ENCODE peak calls at places on chromosomes 6 and 20, in eight cellular contexts. C is GM23338; G is psoas muscle; M is heart left ventricle; R is heart right ventricle; A is CD8-positive, alpha-beta T cell; Y is right lobe of liver; O is breast epithelium. L is an unnamed sample. For H3K27me3, the result is how much of the 10 kb centered on the place peaks cover.

GRCh38 chr6:139883776-139884175 is 509.3 kb upstream of the CITED2 start:
- DNase-seq in O (no peak), A (no peak), R (no peak), Y (no peak), G (no peak), M (no peak), C (no peak), L (no peak)

GRCh38 chr6:63395388-63395787 is 75.6 kb upstream of the LGSN start:
- DNase-seq in M (no peak), O (no peak), A (no peak), R (no peak), C (peak), Y (no peak), G (no peak), L (no peak)

GRCh38 chr6:119484598-119484997 is 135.0 kb upstream of the MAN1A1 start:
- DNase-seq in A (no peak), R (no peak), O (no peak), M (no peak), C (no peak), G (no peak), Y (no peak), L (no peak)

GRCh38 chr6:116648161-116648560 is 20.4 kb downstream of the ZUP1 start:
- DNase-seq in O (no peak), C (no peak), Y (no peak), M (no peak), A (no peak), R (no peak), G (no peak), L (no peak)

GRCh38 chr20:58650181-58650775 is 805 bp upstream of the STX16 start:
- DNase-seq in O (no peak), G (no peak), R (peak), A (no peak), C (peak), M (peak), Y (peak), L (peak)

GRCh38 chr20:62320581-62321354 is 18.0 kb downstream of the ADRM1 start:
- DNase-seq in R (no peak), M (no peak), A (no peak), G (peak), O (no peak), C (peak), Y (peak), L (no peak)

GRCh38 chr6:138863331-138863730 is 67.4 kb downstream of the ECT2L start:
- DNase-seq in C (no peak), A (no peak), R (peak), G (no peak), O (no peak), M (peak), Y (no peak), L (no peak)

GRCh38 chr6:45255434-45255833 is 72.7 kb upstream of the RUNX2 start:
- DNase-seq in G (no peak), O (no peak), A (no peak), C (no peak), Y (no peak), R (no peak), M (no peak), L (no peak)

GRCh38 chr20:25037288-25038102 is 20.4 kb downstream of the ACSS1 start:
- DNase-seq in Y (no peak), A (no peak), C (no peak), G (peak), R (no peak), O (no peak), M (peak), L (no peak)

GRCh38 chr20:1894951-1895673 is at the start of gene SIRPA:
- DNase-seq in M (peak), O (no peak), A (no peak), R (peak), C (peak), Y (peak), G (peak), L (no peak)

GRCh38 chr20:56171087-56172012 is 77.2 kb upstream of the MC3R start:
- DNase-seq in A (no peak), M (no peak), O (no peak), C (no peak), R (no peak), Y (peak), G (no peak), L (no peak)

GRCh38 chr6:751765-752164 is 58.8 kb upstream of the EXOC2 start:
- DNase-seq in M (no peak), Y (no peak), R (no peak), C (no peak), A (no peak), O (no peak), G (no peak), L (no peak)

GRCh38 chr6:10411915-10412164 is 3.0 kb downstream of the TFAP2A start:
- DNase-seq in C (no peak), R (no peak), A (no peak), G (no peak), Y (no peak), M (no peak), O (no peak), L (no peak)

GRCh38 chr6:5151955-5152401 is 66.8 kb downstream of the PPP1R3G start:
- DNase-seq in O (no peak), Y (no peak), G (no peak), R (no peak), C (no peak), A (no peak), M (no peak), L (no peak)

GRCh38 chr6:13357551-13358075 is 29.3 kb upstream of the TBC1D7 start:
- DNase-seq in M (no peak), O (no peak), R (no peak), G (no peak), Y (no peak), A (no peak), C (peak), L (no peak)

GRCh38 chr6:7554533-7555275 is 13.2 kb downstream of the DSP start:
- DNase-seq in M (no peak), Y (no peak), G (no peak), O (no peak), A (no peak), R (no peak), C (no peak), L (no peak)

GRCh38 chr6:56399250-56399671 is 151.9 kb upstream of the COL21A1 start:
- DNase-seq in C (no peak), R (no peak), Y (peak), M (no peak), G (no peak), A (no peak), O (no peak), L (no peak)

GRCh38 chr6:109139109-109139508 is 43.8 kb downstream of the CEP57L1 start:
- DNase-seq in R (no peak), C (no peak), G (no peak), M (no peak), Y (no peak), O (no peak), A (no peak), L (no peak)

GRCh38 chr6:33962186-33962585 is 158.4 kb upstream of the MLN start:
- DNase-seq in R (no peak), O (peak), C (no peak), Y (peak), M (no peak), G (no peak), A (no peak), L (no peak)

GRCh38 chr6:154386848-154387717 is 30.5 kb upstream of the IPCEF1 start:
- DNase-seq in G (no peak), O (no peak), R (no peak), Y (no peak), A (no peak), C (no peak), M (no peak), L (no peak)

GRCh38 chr6:80523029-80523428 is 416.6 kb downstream of the BCKDHB start:
- DNase-seq in Y (no peak), O (no peak), C (no peak), M (no peak), A (no peak), R (no peak), G (no peak), L (no peak)

GRCh38 chr6:506508-506907 is 115.0 kb downstream of the IRF4 start:
- DNase-seq in O (no peak), A (no peak), G (no peak), R (no peak), M (no peak), Y (no peak), C (no peak), L (no peak)

GRCh38 chr6:148599967-148600426 is 146.8 kb upstream of the UST start:
- DNase-seq in M (no peak), A (no peak), O (no peak), G (no peak), R (no peak), C (peak), Y (no peak), L (no peak)

GRCh38 chr6:33426590-33427563 is 7.0 kb downstream of the SYNGAP1 start:
- DNase-seq in R (no peak), G (no peak), A (no peak), C (peak), M (no peak), O (no peak), Y (no peak), L (no peak)

GRCh38 chr6:16136086-16136485 is 7.2 kb downstream of the MYLIP start:
- DNase-seq in Y (no peak), M (no peak), A (no peak), O (no peak), C (no peak), R (no peak), G (no peak), L (no peak)

GRCh38 chr6:16749516-16750485 is 11.5 kb downstream of the ATXN1 start:
- DNase-seq in O (no peak), C (no peak), R (no peak), A (no peak), Y (no peak), M (no peak), G (no peak), L (no peak)

GRCh38 chr6:44058617-44059358 is 68.5 kb downstream of the MRPL14 start:
- DNase-seq in O (peak), C (no peak), G (peak), Y (no peak), A (no peak), R (peak), M (peak), L (no peak)

GRCh38 chr6:44060622-44061374 is 66.5 kb downstream of the MRPL14 start:
- DNase-seq in A (no peak), R (no peak), Y (no peak), C (no peak), O (no peak), G (no peak), M (no peak), L (no peak)

GRCh38 chr6:44061375-44062104 is 65.7 kb downstream of the MRPL14 start:
- DNase-seq in R (no peak), Y (no peak), M (no peak), A (no peak), G (no peak), C (no peak), O (no peak), L (no peak)

GRCh38 chr6:44057931-44058616 is 69.2 kb downstream of the MRPL14 start:
- DNase-seq in C (no peak), O (no peak), G (no peak), M (no peak), Y (no peak), R (no peak), A (no peak), L (no peak)

GRCh38 chr6:44059359-44060342 is 67.6 kb downstream of the MRPL14 start:
- DNase-seq in O (no peak), R (no peak), G (peak), C (no peak), A (no peak), M (peak), Y (no peak), L (no peak)
- H3K27ac ChIP-seq in O (peak), R (peak), G (peak), C (no peak), A (no peak), M (peak), Y (peak), L (no peak)

GRCh38 chr6:112432853-112433252 is 85.7 kb downstream of the RFPL4B start:
- DNase-seq in M (no peak), A (no peak), O (no peak), R (no peak), Y (no peak), C (no peak), G (no peak), L (no peak)

GRCh38 chr6:112431803-112432202 is 84.7 kb downstream of the RFPL4B start:
- DNase-seq in A (no peak), G (no peak), Y (no peak), M (no peak), C (no peak), O (no peak), R (no peak), L (no peak)

GRCh38 chr6:112433457-112433856 is 86.3 kb downstream of the RFPL4B start:
- DNase-seq in G (no peak), R (no peak), M (no peak), O (no peak), Y (no peak), C (no peak), A (no peak), L (no peak)

GRCh38 chr6:112428477-112428876 is 81.3 kb downstream of the RFPL4B start:
- DNase-seq in M (no peak), O (no peak), Y (no peak), R (no peak), C (no peak), G (no peak), A (no peak), L (no peak)

GRCh38 chr6:112429226-112429625 is 82.1 kb downstream of the RFPL4B start:
- DNase-seq in M (no peak), C (peak), G (no peak), Y (no peak), O (no peak), R (no peak), A (no peak), L (no peak)
- TF ChIP-seq CTCF in M (no peak), C (peak), G (no peak), Y (no peak), O (no peak), R (no peak), A (no peak), L (no peak)

DNA sequence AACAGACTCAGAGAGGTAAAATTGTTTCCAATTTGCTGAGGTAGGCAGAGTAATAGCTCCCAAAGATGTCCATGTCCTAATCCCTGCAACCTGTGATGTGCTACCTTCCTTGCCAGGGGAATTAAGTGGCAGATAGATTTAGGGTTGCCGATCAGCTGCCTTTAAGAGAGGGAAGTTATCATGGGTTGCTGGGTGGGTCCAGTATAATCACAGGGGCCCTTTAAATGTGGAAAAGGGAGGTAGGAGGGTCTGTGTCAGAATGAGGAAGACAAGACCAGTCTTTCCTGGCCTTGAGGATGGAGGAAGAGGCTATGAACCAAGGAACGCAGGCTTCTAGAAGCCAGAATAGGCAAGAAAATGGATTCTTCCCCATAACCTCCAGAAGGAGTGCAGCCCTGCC is 50.7 kb downstream of the CTCFL start:
- DNase-seq in G (no peak), Y (no peak), O (no peak), A (no peak), R (no peak), C (no peak), M (no peak), L (no peak)
- H3K27me3 ChIP-seq in G (under half), Y (under half), O (under half), A (under half), R (under half), C (under half), M (under half), L (under half)

GRCh38 chr6:32174416-32174815 is 1.5 kb downstream of the AGPAT1 start:
- DNase-seq in C (no peak), R (no peak), O (no peak), M (no peak), A (no peak), G (no peak), Y (no peak), L (no peak)

GRCh38 chr6:32175322-32175710 is 568 bp downstream of the AGPAT1 start:
- DNase-seq in Y (no peak), C (peak), A (no peak), R (no peak), O (no peak), G (no peak), M (no peak), L (no peak)

GRCh38 chr6:32177182-32177787 is 920 bp upstream of the RNF5 start:
- DNase-seq in O (no peak), C (peak), A (no peak), G (no peak), M (no peak), R (peak), Y (no peak), L (peak)

GRCh38 chr6:32176476-32177181 is 745 bp upstream of the AGPAT1 start:
- DNase-seq in M (no peak), R (no peak), O (no peak), G (no peak), A (no peak), C (no peak), Y (no peak), L (no peak)

GRCh38 chr6:32175711-32176475 is at the start of gene AGPAT1:
- DNase-seq in C (peak), G (peak), Y (peak), R (peak), O (peak), M (peak), A (peak), L (peak)
- H3K27ac ChIP-seq in C (peak), G (peak), Y (peak), R (peak), O (peak), M (peak), A (peak), L (peak)

GRCh38 chr6:34993206-34993605 is 104.2 kb downstream of the ANKS1A start:
- DNase-seq in Y (no peak), M (no peak), O (no peak), G (no peak), R (no peak), C (no peak), A (no peak), L (no peak)

GRCh38 chr6:34986845-34987246 is 97.8 kb downstream of the ANKS1A start:
- DNase-seq in G (peak), O (no peak), R (peak), Y (peak), C (peak), M (peak), A (peak), L (peak)

GRCh38 chr6:34992353-34992752 is 103.3 kb downstream of the ANKS1A start:
- DNase-seq in G (no peak), A (no peak), R (no peak), O (no peak), C (no peak), Y (no peak), M (no peak), L (no peak)

GRCh38 chr6:34994693-34995092 is 105.6 kb downstream of the ANKS1A start:
- DNase-seq in Y (no peak), R (no peak), O (no peak), M (no peak), C (no peak), A (no peak), G (no peak), L (no peak)

DNA sequence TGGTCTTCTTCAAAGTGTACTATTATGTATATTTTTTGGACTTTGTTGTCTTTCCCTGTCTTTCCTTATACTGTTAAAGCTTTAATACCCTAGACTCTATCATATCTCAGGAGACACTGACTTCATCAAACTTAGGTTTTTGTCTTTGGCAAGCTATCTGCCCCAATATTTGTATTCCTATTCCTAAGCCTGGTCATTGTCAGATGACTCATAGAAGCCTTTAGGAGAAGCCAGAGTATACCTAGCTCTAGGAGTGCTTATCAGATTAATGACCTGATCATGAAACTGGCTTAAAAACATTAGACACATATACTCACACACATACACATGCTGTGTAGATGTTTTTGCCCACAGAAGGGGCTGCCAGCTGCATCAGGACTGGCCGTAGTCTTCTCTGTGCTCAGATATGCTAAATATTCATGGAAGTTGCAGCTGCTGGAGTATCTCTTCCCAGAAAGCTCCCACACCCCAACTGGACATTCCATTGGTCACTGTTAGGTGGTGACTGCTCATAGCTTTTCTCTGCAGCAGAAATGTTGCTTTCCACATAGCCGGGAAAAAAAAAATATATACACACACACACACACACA is 102.0 kb downstream of the ANKS1A start:
- DNase-seq in C (no peak), O (no peak), G (no peak), M (no peak), A (no peak), R (no peak), Y (no peak), L (no peak)
- TF ChIP-seq CTCF in C (no peak), O (no peak), G (no peak), M (no peak), A (no peak), R (no peak), Y (no peak), L (no peak)